ENCODE peak calls at places on chromosomes 1 and 21, in seven cellular contexts. X, K, D, Z, M, W and O are unnamed samples.

GRCh38 chr1:193368302-193368701 is 181.9 kb upstream of the B3GALT2 start:
- DNase-seq in X (no peak), K (no peak), D (no peak), Z (no peak), M (no peak), W (no peak), O (no peak)

GRCh38 chr1:161185732-161186311 is 8.5 kb upstream of the B4GALT3 start:
- DNase-seq in X (no peak), K (no peak), D (peak), Z (no peak), M (no peak), W (no peak), O (no peak)

GRCh38 chr1:223074427-223074826 is 68.6 kb downstream of the TLR5 start:
- DNase-seq in X (no peak), K (no peak), D (no peak), Z (no peak), M (no peak), W (no peak), O (no peak)

GRCh38 chr1:17538428-17539130 is 919 bp upstream of the ARHGEF10L start:
- DNase-seq in X (peak), K (peak), D (no peak), Z (no peak), M (no peak), W (peak), O (peak)

GRCh38 chr21:39674794-39675193 is 62.1 kb downstream of the B3GALT5 start:
- DNase-seq in X (no peak), K (no peak), D (no peak), Z (no peak), M (no peak), W (no peak), O (no peak)

GRCh38 chr1:154404511-154404931 is 622 bp upstream of the IL6R start:
- DNase-seq in X (no peak), K (no peak), D (no peak), Z (no peak), M (no peak), W (no peak), O (no peak)

GRCh38 chr1:117675907-117676430 is 70.1 kb downstream of the TENT5C start:
- DNase-seq in X (no peak), K (no peak), D (no peak), Z (no peak), M (no peak), W (no peak), O (no peak)

GRCh38 chr1:205531191-205532025 is 26.9 kb downstream of the CDK18 start:
- DNase-seq in X (no peak), K (no peak), D (no peak), Z (no peak), M (no peak), W (peak), O (peak)